ENCODE peak calls at places on chromosomes 7 and 10, in nine cellular contexts. M is EL, I is H54, V is midbrain, N is NCI-H2171, D is GM13976, G is NCI-H1105, E is T-helper 9 cell, K is NCI-H1417. F is an unnamed sample.

GRCh38 chr10:3969876-3970666 is 185.1 kb upstream of the KLF6 start:
- DNase-seq in D (no peak), I (no peak), E (no peak), K (no peak), M (no peak), N (no peak), V (no peak), G (no peak), F (no peak)

GRCh38 chr10:65235846-65236245 is 1690.0 kb upstream of the LRRTM3 start:
- DNase-seq in M (no peak), I (no peak), V (no peak), E (no peak), K (peak), N (no peak), G (no peak), D (no peak), F (no peak)

GRCh38 chr7:99473315-99473596 is 566 bp downstream of the ZNF789 start:
- DNase-seq in V (peak), N (no peak), D (peak), E (no peak), I (peak), K (peak), G (no peak), M (peak), F (peak)

GRCh38 chr7:131034166-131034881 is 293.4 kb upstream of the MKLN1 start:
- DNase-seq in K (no peak), N (peak), V (peak), D (no peak), G (peak), M (no peak), E (no peak), I (no peak), F (no peak)

GRCh38 chr7:74087791-74088453 is 4.3 kb downstream of the LIMK1 start:
- DNase-seq in G (no peak), E (no peak), K (no peak), D (no peak), N (no peak), V (no peak), M (no peak), I (no peak), F (no peak)

GRCh38 chr7:46449743-46450142 is 528.7 kb upstream of the IGFBP3 start:
- DNase-seq in N (no peak), I (no peak), M (no peak), V (no peak), E (no peak), K (no peak), G (no peak), D (no peak), F (no peak)

GRCh38 chr7:141945356-141945755 is 1.4 kb downstream of the CLEC5A start:
- DNase-seq in E (no peak), G (no peak), D (no peak), K (no peak), V (no peak), M (peak), N (no peak), I (no peak), F (no peak)

GRCh38 chr10:129768437-129769355 is 195.4 kb downstream of the EBF3 start:
- DNase-seq in K (peak), I (no peak), N (no peak), D (no peak), V (no peak), G (no peak), M (no peak), E (no peak), F (no peak)

GRCh38 chr7:151327659-151328058 is 14.0 kb upstream of the NUB1 start:
- DNase-seq in K (no peak), D (no peak), V (no peak), E (no peak), N (no peak), M (peak), G (no peak), I (no peak), F (no peak)

GRCh38 chr7:98357751-98358161 is 43.1 kb downstream of the BAIAP2L1 start:
- DNase-seq in N (no peak), E (no peak), K (no peak), D (no peak), M (peak), G (no peak), V (no peak), I (no peak), F (no peak)

GRCh38 chr7:25653412-25653811 is 425.1 kb upstream of the NPVF start:
- DNase-seq in G (no peak), E (no peak), N (no peak), V (no peak), D (no peak), K (no peak), I (no peak), M (no peak), F (no peak)